ENCODE peak calls at places on chromosomes 12 and 14, in four cellular contexts. E, I, W and Z are unnamed samples.

GRCh38 chr14:54737132-54737711 is 165.4 kb downstream of the GCH1 start:
- DNase-seq in E (no peak), I (no peak), W (no peak), Z (no peak)

GRCh38 chr12:9702239-9702638 is 30.7 kb downstream of the CLECL1 start:
- DNase-seq in E (peak), I (peak), W (peak), Z (peak)

GRCh38 chr12:110137786-110138185 is 13.6 kb downstream of the IFT81 start:
- DNase-seq in E (no peak), I (no peak), W (no peak), Z (no peak)

GRCh38 chr12:93403988-93404803 is 26.5 kb downstream of the NUDT4 start:
- DNase-seq in E (no peak), I (no peak), W (no peak), Z (no peak)

GRCh38 chr12:38116968-38117367 is 199.6 kb upstream of the ALG10B start:
- DNase-seq in E (no peak), I (no peak), W (no peak), Z (no peak)

GRCh38 chr12:114703060-114703493 is 19.1 kb upstream of the TBX3 start:
- DNase-seq in E (no peak), I (no peak), W (no peak), Z (no peak)

GRCh38 chr12:40947812-40948211 is 240.3 kb upstream of the PDZRN4 start:
- DNase-seq in E (no peak), I (no peak), W (no peak), Z (no peak)

GRCh38 chr14:89137514-89138163 is 279.4 kb downstream of the FOXN3 start:
- DNase-seq in E (no peak), I (no peak), W (no peak), Z (no peak)

GRCh38 chr14:103522028-103522581 is 525 bp downstream of the CKB start:
- DNase-seq in E (no peak), I (no peak), W (peak), Z (no peak)

GRCh38 chr12:3533703-3534386 is 42.8 kb downstream of the PRMT8 start:
- DNase-seq in E (no peak), I (no peak), W (no peak), Z (no peak)

GRCh38 chr12:2338381-2338780 is 285.6 kb downstream of the CACNA1C start:
- DNase-seq in E (no peak), I (no peak), W (no peak), Z (no peak)

GRCh38 chr12:496736-497135 is 37.0 kb downstream of the B4GALNT3 start:
- DNase-seq in E (no peak), I (no peak), W (no peak), Z (no peak)

GRCh38 chr14:32075636-32076277 is 1.3 kb upstream of the ARHGAP5 start:
- DNase-seq in E (peak), I (no peak), W (no peak), Z (no peak)

GRCh38 chr12:96751626-96752025 is 155.4 kb upstream of the NEDD1 start:
- DNase-seq in E (no peak), I (no peak), W (no peak), Z (no peak)

GRCh38 chr12:38880288-38880687 is 25.1 kb downstream of the CPNE8 start:
- DNase-seq in E (no peak), I (no peak), W (no peak), Z (no peak)